ENCODE peak calls at places on chromosomes 2 and 18, in seven cellular contexts. D, B, M, J, F, O and P are unnamed samples.

GRCh38 chr2:206392118-206392517 is 51.2 kb upstream of the ADAM23 start:
- DNase-seq in D (peak; percentile 61), B (no peak), M (no peak), J (peak; percentile 34), F (peak; percentile 75), O (peak; percentile 81), P (peak; percentile 2)

GRCh38 chr18:36547544-36547943 is 250.0 kb downstream of the FHOD3 start:
- DNase-seq in D (no peak), B (no peak), M (no peak), J (no peak), F (no peak), O (no peak), P (no peak)

GRCh38 chr2:198144621-198145020 is 340.2 kb downstream of the PLCL1 start:
- DNase-seq in D (no peak), B (no peak), M (no peak), J (no peak), F (no peak), O (no peak), P (no peak)

GRCh38 chr18:55351980-55352714 is 235.8 kb downstream of the TCF4 start:
- DNase-seq in D (no peak), B (no peak), M (no peak), J (no peak), F (no peak), O (no peak), P (no peak)

GRCh38 chr2:216142540-216142939 is 33.4 kb downstream of the XRCC5 start:
- DNase-seq in D (peak; percentile 83), B (no peak), M (no peak), J (no peak), F (no peak), O (no peak), P (no peak)

GRCh38 chr18:46416706-46417638 is 240.0 kb downstream of the LOXHD1 start:
- DNase-seq in D (no peak), B (no peak), M (no peak), J (no peak), F (no peak), O (no peak), P (no peak)

GRCh38 chr2:202056611-202057010 is 16.4 kb upstream of the KIAA2012 start:
- DNase-seq in D (peak; percentile 65), B (no peak), M (no peak), J (no peak), F (no peak), O (no peak), P (no peak)

GRCh38 chr2:180003566-180003965 is 3.5 kb downstream of the CWC22 start:
- DNase-seq in D (no peak), B (no peak), M (no peak), J (peak; percentile 10), F (no peak), O (no peak), P (no peak)

GRCh38 chr2:218301176-218301819 is 9.0 kb upstream of the TMBIM1 start:
- DNase-seq in D (peak; percentile 91), B (peak; percentile 88), M (peak; percentile 86), J (peak; percentile 87), F (peak; percentile 40), O (peak; percentile 88), P (peak; percentile 87)

GRCh38 chr2:105919826-105920225 is 175.1 kb downstream of the NCK2 start:
- DNase-seq in D (peak; percentile 30), B (no peak), M (peak; percentile 62), J (peak; percentile 11), F (no peak), O (peak; percentile 36), P (no peak)

GRCh38 chr2:219495531-219496122 is 3.1 kb upstream of the GMPPA start:
- DNase-seq in D (peak; percentile 78), B (no peak), M (peak; percentile 68), J (peak; percentile 46), F (peak; percentile 99), O (peak; percentile 59), P (peak; percentile 46)

GRCh38 chr18:43720036-43720435 is 442.7 kb upstream of the SYT4 start:
- DNase-seq in D (peak; percentile 63), B (no peak), M (no peak), J (no peak), F (no peak), O (no peak), P (no peak)

GRCh38 chr2:224101820-224102630 is 62.9 kb upstream of the SERPINE2 start:
- DNase-seq in D (peak; percentile 97), B (no peak), M (no peak), J (no peak), F (no peak), O (no peak), P (no peak)

GRCh38 chr2:69948032-69948962 is 13.1 kb downstream of the ASPRV1 start:
- DNase-seq in D (peak; percentile 53), B (no peak), M (no peak), J (no peak), F (no peak), O (no peak), P (no peak)

GRCh38 chr2:40371525-40372277 is 80.2 kb downstream of the SLC8A1 start:
- DNase-seq in D (peak; percentile 89), B (no peak), M (no peak), J (no peak), F (no peak), O (no peak), P (no peak)

GRCh38 chr18:49021076-49021432 is 70.3 kb upstream of the SMAD7 start:
- DNase-seq in D (no peak), B (no peak), M (peak; percentile 22), J (no peak), F (no peak), O (no peak), P (no peak)

GRCh38 chr2:187989925-187990623 is 301.6 kb upstream of the GULP1 start:
- DNase-seq in D (no peak), B (no peak), M (no peak), J (peak; percentile 24), F (no peak), O (no peak), P (no peak)

GRCh38 chr2:26562811-26563645 is 78.1 kb downstream of the CIB4 start:
- DNase-seq in D (no peak), B (no peak), M (no peak), J (peak; percentile 46), F (no peak), O (peak; percentile 41), P (no peak)

GRCh38 chr18:45828917-45829811 is 3.7 kb downstream of the SIGLEC15 start:
- DNase-seq in D (no peak), B (no peak), M (no peak), J (peak; percentile 60), F (no peak), O (no peak), P (peak; percentile 65)

GRCh38 chr2:74503506-74504475 is 3.7 kb downstream of the PCGF1 start:
- DNase-seq in D (no peak), B (no peak), M (no peak), J (no peak), F (no peak), O (peak; percentile 22), P (no peak)

GRCh38 chr2:183248866-183249567 is 124.8 kb downstream of the NUP35 start:
- DNase-seq in D (peak; percentile 53), B (peak; percentile 12), M (no peak), J (peak; percentile 46), F (peak; percentile 51), O (peak; percentile 71), P (no peak)

GRCh38 chr2:113282747-113283533 is 4.2 kb upstream of the PAX8 start:
- DNase-seq in D (peak; percentile 13), B (no peak), M (no peak), J (peak; percentile 87), F (peak; percentile 84), O (no peak), P (no peak)

GRCh38 chr2:134190807-134191203 is 63.1 kb upstream of the MGAT5 start:
- DNase-seq in D (no peak), B (no peak), M (no peak), J (no peak), F (no peak), O (no peak), P (no peak)

GRCh38 chr2:231364961-231365810 is 30.3 kb upstream of the B3GNT7 start:
- DNase-seq in D (peak; percentile 94), B (no peak), M (no peak), J (peak; percentile 66), F (peak; percentile 91), O (peak; percentile 92), P (peak; percentile 44)

GRCh38 chr18:58716046-58716766 is 44.9 kb downstream of the MALT1 start:
- DNase-seq in D (no peak), B (no peak), M (no peak), J (no peak), F (no peak), O (no peak), P (peak; percentile 5)

GRCh38 chr2:119011162-119011909 is 69.3 kb downstream of the MARCO start:
- DNase-seq in D (peak; percentile 71), B (no peak), M (no peak), J (peak; percentile 50), F (peak; percentile 73), O (peak; percentile 10), P (no peak)

GRCh38 chr2:142041996-142042395 is 88.8 kb downstream of the LRP1B start:
- DNase-seq in D (no peak), B (no peak), M (no peak), J (no peak), F (no peak), O (no peak), P (no peak)

GRCh38 chr2:109526442-109526970 is 87.3 kb downstream of the SEPTIN10 start:
- DNase-seq in D (no peak), B (no peak), M (no peak), J (no peak), F (no peak), O (no peak), P (no peak)

GRCh38 chr2:190847504-190848201 is 33.0 kb upstream of the GLS start:
- DNase-seq in D (peak; percentile 60), B (no peak), M (no peak), J (no peak), F (no peak), O (peak; percentile 89), P (no peak)

GRCh38 chr2:46963961-46964673 is 48.5 kb upstream of the MCFD2 start:
- DNase-seq in D (no peak), B (no peak), M (no peak), J (no peak), F (no peak), O (no peak), P (no peak)

GRCh38 chr2:236731767-236732580 is 162.3 kb downstream of the ACKR3 start:
- DNase-seq in D (peak; percentile 41), B (no peak), M (no peak), J (peak; percentile 26), F (no peak), O (no peak), P (no peak)